ENCODE peak calls at places on chromosomes 11 and 22, in four cellular contexts. A is sciatic nerve, Y is ELR, J is RKO. N is an unnamed sample.

GRCh38 chr11:78795862-78796261 is 221.2 kb upstream of the NARS2 start:
- DNase-seq in Y (no peak), A (no peak), J (no peak), N (no peak)

GRCh38 chr22:49515486-49515885 is 312.2 kb downstream of the BRD1 start:
- DNase-seq in Y (no peak), A (peak), J (peak), N (no peak)

GRCh38 chr11:76524461-76524860 is 79.6 kb downstream of the EMSY start:
- DNase-seq in J (no peak), A (no peak), Y (peak), N (no peak)

GRCh38 chr11:100638648-100639047 is 48.4 kb upstream of the ARHGAP42 start:
- DNase-seq in J (no peak), Y (no peak), A (no peak), N (no peak)

GRCh38 chr11:69791266-69791665 is 16.1 kb upstream of the FGF4 start:
- DNase-seq in J (no peak), Y (peak), A (no peak), N (no peak)

GRCh38 chr11:126416542-126417090 is 61.1 kb downstream of the ST3GAL4 start:
- DNase-seq in Y (peak), A (peak), J (peak), N (peak)

GRCh38 chr22:36833073-36833472 is 16.2 kb upstream of the PVALB start:
- DNase-seq in Y (no peak), J (no peak), A (no peak), N (no peak)

GRCh38 chr11:88292156-88292844 is 45.2 kb downstream of the CTSC start:
- DNase-seq in Y (peak), A (no peak), J (peak), N (peak)

GRCh38 chr22:38737302-38738060 is 18.3 kb downstream of the SUN2 start:
- DNase-seq in Y (peak), J (peak), A (no peak), N (no peak)